ENCODE peak calls at places on chromosome 1, in seven cellular contexts. N is CD8-positive, alpha-beta memory T cell; S is lower lobe of right lung; Y is PC-9; K is bronchial epithelial cell; E is heart left ventricle; M is tibial artery. Z is an unnamed sample. For H3K27me3, the result is how much of the 10 kb centered on the place peaks cover.

GRCh38 chr1:89762431-89762800 is 58.4 kb upstream of the LRRC8D start:
- DNase-seq in N (no peak), S (no peak), Y (no peak), K (no peak), E (no peak), M (no peak), Z (no peak)

GRCh38 chr1:159188375-159188788 is 16.3 kb upstream of the ACKR1 start:
- DNase-seq in N (no peak), S (peak), Y (no peak), K (peak), E (peak), M (peak), Z (peak)

GRCh38 chr1:34780528-34780927 is 486 bp upstream of the GJB3 start:
- DNase-seq in N (no peak), S (no peak), Y (peak), K (peak), E (no peak), M (peak), Z (no peak)

GRCh38 chr1:234927968-234928635 is 200.5 kb downstream of the TOMM20 start:
- DNase-seq in N (no peak), S (no peak), Y (no peak), K (no peak), E (no peak), M (peak), Z (no peak)

GRCh38 chr1:165875171-165875570 is 47.8 kb downstream of the UCK2 start:
- DNase-seq in N (no peak), S (no peak), Y (no peak), K (no peak), E (no peak), M (no peak), Z (no peak)

GRCh38 chr1:234388094-234388493 is 14.8 kb downstream of the COA6 start:
- DNase-seq in N (no peak), S (no peak), Y (no peak), K (no peak), E (no peak), M (no peak), Z (no peak)

GRCh38 chr1:3312310-3312734 is 142.1 kb upstream of the ARHGEF16 start:
- DNase-seq in N (no peak), S (no peak), Y (no peak), K (no peak), E (no peak), M (peak), Z (no peak)

GRCh38 chr1:151984313-151984956 is 9.2 kb downstream of the S100A10 start:
- DNase-seq in N (peak), S (no peak), Y (no peak), K (no peak), E (no peak), M (no peak), Z (no peak)

GRCh38 chr1:204978782-204979181 is 64.2 kb upstream of the CNTN2 start:
- DNase-seq in N (no peak), S (no peak), Y (no peak), K (no peak), E (no peak), M (no peak), Z (no peak)

GRCh38 chr1:111269820-111270406 is 20.7 kb upstream of the CHIA start:
- DNase-seq in N (no peak), S (no peak), Y (no peak), K (peak), E (no peak), M (no peak), Z (no peak)
- H3K27me3 ChIP-seq in N (under half), S (under half), Y (under half), K (under half), E (under half), M (under half), Z (under half)

GRCh38 chr1:181714428-181714827 is 231.1 kb downstream of the CACNA1E start:
- DNase-seq in N (no peak), S (no peak), Y (no peak), K (peak), E (no peak), M (no peak), Z (no peak)
- H3K27me3 ChIP-seq in N (under half), S (under half), Y (under half), K (under half), E (under half), M (under half), Z (under half)

DNA sequence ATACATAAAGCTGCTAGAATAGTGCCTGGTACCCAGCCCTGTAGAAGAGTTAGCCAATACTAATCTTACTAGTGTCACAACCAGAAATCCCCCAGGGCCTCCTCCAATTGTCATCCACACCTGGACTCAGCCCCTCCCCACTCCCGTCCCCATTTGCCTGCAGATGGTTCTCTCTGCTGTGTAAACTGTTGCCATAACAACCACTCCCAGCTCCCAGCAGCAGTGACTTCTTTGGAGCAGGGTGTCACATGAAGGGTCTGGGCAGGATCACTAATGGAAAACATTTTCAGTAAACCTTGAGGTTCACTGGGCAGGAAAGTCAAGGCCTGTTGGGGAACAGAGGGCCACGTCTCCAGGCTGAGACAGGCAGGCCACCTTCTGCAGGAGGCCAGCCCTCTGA is 126.0 kb upstream of the IPO9 start:
- DNase-seq in N (no peak), S (no peak), Y (no peak), K (no peak), E (peak), M (no peak), Z (no peak)
- H3K27me3 ChIP-seq in N (under half), S (under half), Y (under half), K (under half), E (under half), M (under half), Z (under half)

GRCh38 chr1:112285311-112285710 is 110.7 kb upstream of the CTTNBP2NL start:
- DNase-seq in N (no peak), S (no peak), Y (no peak), K (no peak), E (no peak), M (no peak), Z (no peak)
- H3K27me3 ChIP-seq in N (under half), S (under half), Y (half or more), K (under half), E (under half), M (under half), Z (under half)

Z was measured in upper lobe of left lung.